ENCODE peak calls at places on chromosomes 6 and 20, in ten cellular contexts. Y is COLO829; T is erythroblast; H is GM04504; J is IMR-90; K is NCI-H774; L is activated naive CD8-positive, alpha-beta T cell treated with anti-CD3 and anti-CD28 coated beads for 36 hours; Z is stimulated activated naive CD8-positive, alpha-beta T cell treated with anti-CD3 and anti-CD28 coated beads, Interleukin-15, Interleukin-2, amounts not matched to agents 100 U/mL and 50 U/mL, for 24 hours; E is KG1; M is HS-27A. B is an unnamed sample.

GRCh38 chr20:3652646-3653596 is 10.3 kb downstream of the GFRA4 start:
- DNase-seq in Y (no peak), T (no peak), H (no peak), J (no peak), K (no peak), L (no peak), Z (no peak), E (no peak), M (no peak), B (no peak)

GRCh38 chr20:43842126-43843020 is 72.3 kb upstream of the TOX2 start:
- DNase-seq in Y (no peak), T (no peak), H (no peak), J (no peak), K (no peak), L (no peak), Z (no peak), E (no peak), M (no peak), B (no peak)

GRCh38 chr6:435442-436307 is 44.1 kb downstream of the IRF4 start:
- DNase-seq in Y (no peak), T (no peak), H (no peak), J (no peak), K (no peak), L (no peak), Z (peak; percentile 1), E (no peak), M (no peak), B (no peak)

GRCh38 chr20:9027626-9028025 is 41.3 kb upstream of the PLCB4 start:
- DNase-seq in Y (no peak), T (no peak), H (no peak), J (peak; percentile 52), K (no peak), L (no peak), Z (no peak), E (no peak), M (no peak), B (no peak)

GRCh38 chr6:21856096-21856825 is 262.7 kb downstream of the SOX4 start:
- DNase-seq in Y (no peak), T (no peak), H (peak; percentile 48), J (peak; percentile 88), K (no peak), L (no peak), Z (no peak), E (no peak), M (no peak), B (no peak)

GRCh38 chr20:52191132-52191435 is 495 bp downstream of the ZFP64 start:
- DNase-seq in Y (no peak), T (no peak), H (no peak), J (peak; percentile 7), K (no peak), L (no peak), Z (no peak), E (no peak), M (peak; percentile 40), B (no peak)

GRCh38 chr20:44961868-44962267 is 1.7 kb upstream of the TOMM34 start:
- DNase-seq in Y (peak; percentile 77), T (peak; percentile 46), H (no peak), J (peak; percentile 77), K (no peak), L (no peak), Z (no peak), E (no peak), M (no peak), B (no peak)

GRCh38 chr6:135534773-135535380 is 37.3 kb upstream of the AHI1 start:
- DNase-seq in Y (no peak), T (no peak), H (no peak), J (peak; percentile 50), K (no peak), L (no peak), Z (no peak), E (no peak), M (peak; percentile 51), B (no peak)

GRCh38 chr20:63434599-63435378 is 37.7 kb downstream of the KCNQ2 start:
- DNase-seq in Y (peak; percentile 95), T (peak; percentile 68), H (peak; percentile 20), J (peak; percentile 18), K (peak; percentile 62), L (peak; percentile 73), Z (peak; percentile 81), E (peak; percentile 27), M (no peak), B (peak; percentile 88)

GRCh38 chr6:139940741-139941712 is 566.6 kb upstream of the CITED2 start:
- DNase-seq in Y (no peak), T (no peak), H (no peak), J (peak; percentile 54), K (no peak), L (no peak), Z (no peak), E (no peak), M (no peak), B (no peak)

GRCh38 chr6:45387236-45387635 is 9.5 kb upstream of the SUPT3H start:
- DNase-seq in Y (no peak), T (no peak), H (no peak), J (peak; percentile 62), K (no peak), L (no peak), Z (no peak), E (no peak), M (no peak), B (no peak)

GRCh38 chr6:13813011-13813410 is 1.3 kb downstream of the MCUR1 start:
- DNase-seq in Y (no peak), T (no peak), H (no peak), J (no peak), K (no peak), L (no peak), Z (no peak), E (peak; percentile 18), M (no peak), B (no peak)

GRCh38 chr6:42118162-42119001 is 24.0 kb downstream of the C6orf132 start:
- DNase-seq in Y (no peak), T (peak; percentile 29), H (no peak), J (no peak), K (peak; percentile 17), L (no peak), Z (no peak), E (no peak), M (no peak), B (no peak)

B was measured in activated CD8-positive, alpha-beta T cell treated with anti-CD3 and anti-CD28 coated beads, Interleukin-2, amount 10 ng/mL, durations not matched to agents 7 days and 5 days.